ENCODE peak calls at places on chromosomes 12 and 14, in six cellular contexts. W, M, U, Q, L and X are unnamed samples.

GRCh38 chr14:24895243-24895583 is 154.7 kb downstream of the STXBP6 start:
- DNase-seq in W (no peak), M (no peak), U (no peak), Q (no peak), L (no peak), X (no peak)

GRCh38 chr14:58792421-58792820 is 154.7 kb downstream of the DACT1 start:
- DNase-seq in W (no peak), M (no peak), U (no peak), Q (no peak), L (no peak), X (no peak)

GRCh38 chr12:45339035-45339434 is 123.1 kb downstream of the ANO6 start:
- DNase-seq in W (no peak), M (no peak), U (no peak), Q (no peak), L (no peak), X (no peak)

GRCh38 chr14:61535032-61535431 is 160.3 kb upstream of the HIF1A start:
- DNase-seq in W (no peak), M (no peak), U (no peak), Q (no peak), L (peak), X (no peak)

GRCh38 chr12:7994731-7995205 is 37.7 kb upstream of the FOXJ2 start:
- DNase-seq in W (no peak), M (no peak), U (no peak), Q (no peak), L (no peak), X (no peak)

GRCh38 chr14:33943081-33943480 is 7.8 kb downstream of the EGLN3 start:
- DNase-seq in W (no peak), M (no peak), U (no peak), Q (no peak), L (no peak), X (no peak)

GRCh38 chr14:55849833-55850232 is 268.4 kb upstream of the PELI2 start:
- DNase-seq in W (no peak), M (no peak), U (no peak), Q (no peak), L (no peak), X (no peak)

GRCh38 chr12:96985515-96986362 is 78.7 kb downstream of the NEDD1 start:
- DNase-seq in W (peak), M (no peak), U (peak), Q (peak), L (no peak), X (peak)

GRCh38 chr14:39218171-39218769 is 15.4 kb upstream of the MIA2 start:
- DNase-seq in W (no peak), M (peak), U (no peak), Q (peak), L (peak), X (no peak)

GRCh38 chr12:127548123-127548553 is 718.8 kb upstream of the TMEM132C start:
- DNase-seq in W (no peak), M (peak), U (no peak), Q (no peak), L (no peak), X (no peak)

GRCh38 chr12:67034110-67034879 is 234.9 kb upstream of the CAND1 start:
- DNase-seq in W (no peak), M (peak), U (no peak), Q (no peak), L (no peak), X (no peak)

GRCh38 chr14:91484744-91485143 is 25.4 kb downstream of the PPP4R3A start:
- DNase-seq in W (no peak), M (no peak), U (no peak), Q (no peak), L (no peak), X (no peak)

GRCh38 chr12:118103231-118103600 is 595 bp downstream of the VSIG10 start:
- DNase-seq in W (no peak), M (no peak), U (no peak), Q (no peak), L (no peak), X (no peak)

GRCh38 chr12:114476159-114476558 is 70.2 kb upstream of the TBX5 start:
- DNase-seq in W (no peak), M (no peak), U (no peak), Q (peak), L (peak), X (no peak)

GRCh38 chr12:1439687-1440086 is 154.7 kb downstream of the FBXL14 start:
- DNase-seq in W (no peak), M (no peak), U (no peak), Q (no peak), L (no peak), X (no peak)

GRCh38 chr12:61993734-61994345 is 266.4 kb upstream of the USP15 start:
- DNase-seq in W (no peak), M (peak), U (no peak), Q (peak), L (peak), X (no peak)

GRCh38 chr14:33516898-33517436 is 433.9 kb downstream of the EGLN3 start:
- DNase-seq in W (no peak), M (no peak), U (no peak), Q (no peak), L (no peak), X (no peak)

GRCh38 chr14:71089974-71090373 is 182.7 kb downstream of the PCNX1 start:
- DNase-seq in W (no peak), M (no peak), U (no peak), Q (no peak), L (no peak), X (no peak)

GRCh38 chr12:22653075-22653474 is 28.1 kb downstream of the ETNK1 start:
- DNase-seq in W (no peak), M (no peak), U (no peak), Q (no peak), L (no peak), X (no peak)

GRCh38 chr12:70592664-70593063 is 44.6 kb downstream of the PTPRB start:
- DNase-seq in W (no peak), M (no peak), U (no peak), Q (no peak), L (no peak), X (no peak)

DNA sequence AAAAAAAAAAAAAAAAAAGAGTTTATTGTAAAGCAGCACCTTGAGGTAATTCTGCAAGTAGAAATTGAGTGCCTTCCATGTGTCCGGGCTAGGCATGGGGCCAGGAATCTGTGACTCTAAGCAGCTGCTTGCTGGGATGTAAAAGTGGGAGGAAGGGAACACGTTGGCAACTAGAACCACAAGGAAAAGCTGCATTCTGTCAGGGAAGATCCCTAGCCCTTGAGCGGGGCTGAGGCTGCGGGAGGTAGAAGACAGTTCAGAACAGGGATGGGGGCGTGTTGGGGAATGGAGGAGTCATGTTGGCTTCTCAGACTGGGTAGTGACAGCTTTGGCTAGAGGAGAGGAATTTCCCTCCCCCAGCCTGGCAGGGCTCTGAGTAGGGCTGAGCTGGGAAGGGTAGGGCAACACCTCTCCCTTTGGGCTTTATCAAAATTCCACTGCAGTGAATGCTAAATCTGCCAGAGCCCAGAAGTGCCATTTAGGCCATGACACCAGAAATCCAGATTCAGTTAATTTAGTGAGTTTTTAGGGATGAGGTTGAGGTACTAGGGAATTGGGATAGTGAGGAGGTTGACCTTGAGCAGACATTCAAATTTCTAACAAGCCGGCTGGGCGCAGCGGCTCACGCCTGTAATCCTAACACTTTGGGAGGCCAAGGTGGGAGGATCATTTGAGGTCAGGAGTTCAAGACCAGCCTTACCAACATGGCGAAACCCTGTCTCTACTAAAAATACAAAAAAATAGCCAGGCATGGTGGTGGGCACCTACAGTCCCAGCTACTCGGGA is 3.4 kb upstream of the TRAFD1 start:
- DNase-seq in W (no peak), M (no peak), U (no peak), Q (peak), L (no peak), X (no peak)
- TF ChIP-seq POLR2AphosphoS5 in W (peak), M (no peak), U (no peak), Q (no peak), L (no peak), X (no peak)

DNA sequence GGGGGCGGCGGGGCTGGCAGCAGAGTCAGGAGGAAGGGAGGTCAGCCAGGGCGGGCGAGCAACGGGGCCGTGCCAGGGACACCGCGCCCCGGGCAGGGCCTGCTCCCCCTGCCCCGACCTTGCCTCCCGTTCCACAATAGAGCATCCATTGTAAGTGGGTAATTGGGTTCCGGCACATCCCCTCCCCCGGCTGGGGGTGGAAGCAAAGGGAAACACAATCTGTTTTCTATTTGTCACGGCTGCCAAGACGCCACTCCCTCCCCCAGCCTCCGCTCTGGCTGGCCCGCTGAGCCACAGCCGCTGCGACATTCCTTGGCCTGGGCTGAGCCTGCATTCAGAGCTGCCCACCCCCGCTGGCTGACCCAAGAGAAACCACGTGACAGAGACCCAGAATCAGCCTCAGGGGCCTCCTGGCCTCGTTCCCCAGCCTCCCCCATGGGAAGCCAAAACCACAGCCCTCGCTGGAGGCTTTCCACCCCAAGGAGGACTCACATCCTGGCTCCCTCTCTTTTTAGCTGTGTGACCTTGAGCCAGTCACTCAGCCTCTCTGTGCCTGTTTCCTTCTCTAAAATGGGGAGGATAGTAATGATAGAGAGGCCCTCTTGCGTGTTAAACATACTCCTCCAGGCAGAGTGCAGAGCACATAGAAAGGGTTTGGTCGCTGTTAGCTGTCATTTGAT is 117.6 kb downstream of the SCARB1 start:
- DNase-seq in W (peak), M (no peak), U (peak), Q (peak), L (peak), X (no peak)
- TF ChIP-seq POLR2AphosphoS5 in W (peak), M (peak), U (no peak), Q (peak), L (no peak), X (no peak)

GRCh38 chr14:42513837-42514236 is 907.2 kb downstream of the LRFN5 start:
- DNase-seq in W (no peak), M (no peak), U (no peak), Q (no peak), L (no peak), X (no peak)

GRCh38 chr14:42523656-42524055 is 917.0 kb downstream of the LRFN5 start:
- DNase-seq in W (no peak), M (no peak), U (no peak), Q (no peak), L (no peak), X (no peak)

GRCh38 chr14:42517786-42518530 is 911.3 kb downstream of the LRFN5 start:
- DNase-seq in W (no peak), M (no peak), U (no peak), Q (no peak), L (no peak), X (no peak)
- TF ChIP-seq POLR2AphosphoS5 in W (no peak), M (no peak), U (no peak), Q (no peak), L (no peak), X (no peak)

GRCh38 chr12:6328945-6329692 is 12.8 kb downstream of the TNFRSF1A start:
- DNase-seq in W (peak), M (no peak), U (no peak), Q (no peak), L (no peak), X (no peak)
- TF ChIP-seq POLR2AphosphoS5 in W (peak), M (no peak), U (no peak), Q (no peak), L (no peak), X (no peak)

GRCh38 chr12:12583510-12583909 is 20.8 kb upstream of the DUSP16 start:
- DNase-seq in W (no peak), M (no peak), U (no peak), Q (no peak), L (no peak), X (no peak)

GRCh38 chr12:12582193-12582881 is 19.7 kb upstream of the DUSP16 start:
- DNase-seq in W (no peak), M (no peak), U (no peak), Q (no peak), L (no peak), X (no peak)

GRCh38 chr12:12586879-12587675 is 24.4 kb upstream of the DUSP16 start:
- DNase-seq in W (no peak), M (no peak), U (no peak), Q (no peak), L (no peak), X (no peak)

GRCh38 chr12:12585115-12585862 is 22.6 kb upstream of the DUSP16 start:
- DNase-seq in W (no peak), M (no peak), U (no peak), Q (no peak), L (peak), X (no peak)

GRCh38 chr12:12582895-12583303 is 20.2 kb upstream of the DUSP16 start:
- DNase-seq in W (no peak), M (no peak), U (no peak), Q (no peak), L (peak), X (peak)
- TF ChIP-seq POLR2AphosphoS5 in W (no peak), M (no peak), U (peak), Q (no peak), L (no peak), X (no peak)

GRCh38 chr12:93001407-93001806 is 72.3 kb upstream of the EEA1 start:
- DNase-seq in W (no peak), M (no peak), U (no peak), Q (no peak), L (no peak), X (no peak)

GRCh38 chr12:93000026-93000425 is 70.9 kb upstream of the EEA1 start:
- DNase-seq in W (no peak), M (no peak), U (no peak), Q (no peak), L (no peak), X (no peak)

GRCh38 chr12:93003540-93004239 is 74.6 kb upstream of the EEA1 start:
- DNase-seq in W (no peak), M (no peak), U (no peak), Q (no peak), L (no peak), X (no peak)

GRCh38 chr12:93005928-93006654 is 77.0 kb upstream of the EEA1 start:
- DNase-seq in W (no peak), M (no peak), U (no peak), Q (no peak), L (peak), X (no peak)

GRCh38 chr12:93002278-93003054 is 73.4 kb upstream of the EEA1 start:
- DNase-seq in W (no peak), M (no peak), U (no peak), Q (no peak), L (no peak), X (no peak)
- TF ChIP-seq POLR2AphosphoS5 in W (no peak), M (no peak), U (no peak), Q (no peak), L (no peak), X (no peak)

GRCh38 chr12:105485321-105485910 is 154.9 kb downstream of the C12orf75 start:
- DNase-seq in W (no peak), M (no peak), U (no peak), Q (no peak), L (no peak), X (no peak)
- TF ChIP-seq POLR2AphosphoS5 in W (peak), M (no peak), U (no peak), Q (no peak), L (no peak), X (no peak)

GRCh38 chr12:93234641-93235040 is 143.1 kb upstream of the NUDT4 start:
- DNase-seq in W (peak), M (no peak), U (no peak), Q (no peak), L (no peak), X (no peak)
- TF ChIP-seq POLR2AphosphoS5 in W (no peak), M (no peak), U (no peak), Q (no peak), L (no peak), X (no peak)

GRCh38 chr14:69739486-69739885 is 27.5 kb upstream of the SRSF5 start:
- DNase-seq in W (no peak), M (no peak), U (no peak), Q (no peak), L (no peak), X (no peak)
- TF ChIP-seq POLR2AphosphoS5 in W (no peak), M (no peak), U (no peak), Q (no peak), L (no peak), X (no peak)

GRCh38 chr12:18483723-18484325 is 222.5 kb downstream of the PIK3C2G start:
- DNase-seq in W (no peak), M (no peak), U (no peak), Q (no peak), L (no peak), X (no peak)
- TF ChIP-seq POLR2AphosphoS5 in W (no peak), M (no peak), U (no peak), Q (no peak), L (no peak), X (no peak)